ENCODE peak calls at places on chromosome 15, in seven cellular contexts. H is K562; P is naive thymus-derived CD4-positive, alpha-beta T cell; Y is BE2C; V is stimulated activated naive CD8-positive, alpha-beta T cell treated with anti-CD3 and anti-CD28 coated beads, Interleukin-15, Interleukin-2, amounts not matched to agents 100 U/mL and 50 U/mL, for 24 hours; A is RWPE1; E is adrenal gland. U is an unnamed sample.

GRCh38 chr15:66252411-66253295 is 897 bp downstream of the MEGF11 start:
- DNase-seq in H (peak), P (peak), Y (peak), V (peak), A (peak), E (peak), U (no peak)

GRCh38 chr15:58793862-58794261 is 22.8 kb downstream of the MINDY2 start:
- DNase-seq in H (no peak), P (no peak), Y (no peak), V (no peak), A (peak), E (no peak), U (no peak)

GRCh38 chr15:90006217-90007088 is 5.3 kb downstream of the ZNF710 start:
- DNase-seq in H (no peak), P (no peak), Y (no peak), V (no peak), A (no peak), E (no peak), U (no peak)

GRCh38 chr15:33374181-33375006 is 63.6 kb downstream of the RYR3 start:
- DNase-seq in H (no peak), P (no peak), Y (no peak), V (no peak), A (no peak), E (no peak), U (peak)

GRCh38 chr15:60396964-60397771 is 618 bp downstream of the ANXA2 start:
- DNase-seq in H (peak), P (peak), Y (peak), V (peak), A (peak), E (peak), U (no peak)

GRCh38 chr15:70375586-70375985 is 277.9 kb upstream of the TLE3 start:
- DNase-seq in H (no peak), P (no peak), Y (no peak), V (no peak), A (no peak), E (no peak), U (no peak)

GRCh38 chr15:82972990-82973389 is 13.0 kb upstream of the RAMAC start:
- DNase-seq in H (no peak), P (no peak), Y (no peak), V (no peak), A (no peak), E (no peak), U (no peak)

GRCh38 chr15:99253381-99254090 is 2.3 kb downstream of the LRRC28 start:
- DNase-seq in H (no peak), P (no peak), Y (no peak), V (no peak), A (no peak), E (no peak), U (no peak)

GRCh38 chr15:101597360-101597928 is 54.7 kb downstream of the TM2D3 start:
- DNase-seq in H (no peak), P (no peak), Y (peak), V (no peak), A (no peak), E (no peak), U (no peak)

U was measured in esophagus muscularis mucosa.